ENCODE peak calls at places on chromosome 7, in ten cellular contexts. One of them, this sample, is unnamed.

GRCh38 chr7:44075296-44076075 is 6.8 kb downstream of the POLM start:
- DNase-seq in choroid plexus epithelial cell: no peak
- DNase-seq in brain microvascular endothelial cell: no peak
- DNase-seq in activated effector memory CD4-positive, alpha-beta T cell treated with Interleukin-2 at 50 U/mL for 16 hours: no peak
- DNase-seq in colonic mucosa: no peak
- DNase-seq in astrocyte of the cerebellum: no peak
- DNase-seq in SW480: no peak
- DNase-seq in stimulated activated CD8-positive, alpha-beta memory T cell treated with anti-CD3 and anti-CD28 coated beads, Interleukin-12 subunit alpha, Interleukin-12 subunit beta, amount 100 ng/mL, for 1 hour: no peak
- DNase-seq in NCI-H1417: no peak
- DNase-seq in T-cell: no peak
- DNase-seq in this sample: no peak

GRCh38 chr7:48173983-48174382 is 2.7 kb downstream of the ABCA13 start:
- DNase-seq in choroid plexus epithelial cell: peak
- DNase-seq in brain microvascular endothelial cell: peak
- DNase-seq in activated effector memory CD4-positive, alpha-beta T cell treated with Interleukin-2 at 50 U/mL for 16 hours: no peak
- DNase-seq in colonic mucosa: no peak
- DNase-seq in astrocyte of the cerebellum: no peak
- DNase-seq in SW480: no peak
- DNase-seq in stimulated activated CD8-positive, alpha-beta memory T cell treated with anti-CD3 and anti-CD28 coated beads, Interleukin-12 subunit alpha, Interleukin-12 subunit beta, amount 100 ng/mL, for 1 hour: no peak
- DNase-seq in NCI-H1417: no peak
- DNase-seq in T-cell: no peak
- DNase-seq in this sample: no peak

GRCh38 chr7:1055084-1055450 is 10.7 kb downstream of the GPR146 start:
- DNase-seq in choroid plexus epithelial cell: peak
- DNase-seq in brain microvascular endothelial cell: no peak
- DNase-seq in activated effector memory CD4-positive, alpha-beta T cell treated with Interleukin-2 at 50 U/mL for 16 hours: peak
- DNase-seq in colonic mucosa: peak
- DNase-seq in astrocyte of the cerebellum: no peak
- DNase-seq in SW480: no peak
- DNase-seq in stimulated activated CD8-positive, alpha-beta memory T cell treated with anti-CD3 and anti-CD28 coated beads, Interleukin-12 subunit alpha, Interleukin-12 subunit beta, amount 100 ng/mL, for 1 hour: peak
- DNase-seq in NCI-H1417: peak
- DNase-seq in T-cell: peak
- DNase-seq in this sample: no peak

GRCh38 chr7:70681847-70682350 is 450.0 kb upstream of the GALNT17 start:
- DNase-seq in choroid plexus epithelial cell: no peak
- DNase-seq in brain microvascular endothelial cell: no peak
- DNase-seq in activated effector memory CD4-positive, alpha-beta T cell treated with Interleukin-2 at 50 U/mL for 16 hours: no peak
- DNase-seq in colonic mucosa: no peak
- DNase-seq in astrocyte of the cerebellum: no peak
- DNase-seq in SW480: no peak
- DNase-seq in stimulated activated CD8-positive, alpha-beta memory T cell treated with anti-CD3 and anti-CD28 coated beads, Interleukin-12 subunit alpha, Interleukin-12 subunit beta, amount 100 ng/mL, for 1 hour: no peak
- DNase-seq in NCI-H1417: no peak
- DNase-seq in T-cell: no peak
- DNase-seq in this sample: peak

GRCh38 chr7:27239780-27240731 is 2.5 kb upstream of the EVX1 start:
- DNase-seq in choroid plexus epithelial cell: no peak
- DNase-seq in brain microvascular endothelial cell: no peak
- DNase-seq in activated effector memory CD4-positive, alpha-beta T cell treated with Interleukin-2 at 50 U/mL for 16 hours: no peak
- DNase-seq in colonic mucosa: no peak
- DNase-seq in astrocyte of the cerebellum: no peak
- DNase-seq in SW480: no peak
- DNase-seq in stimulated activated CD8-positive, alpha-beta memory T cell treated with anti-CD3 and anti-CD28 coated beads, Interleukin-12 subunit alpha, Interleukin-12 subunit beta, amount 100 ng/mL, for 1 hour: no peak
- DNase-seq in NCI-H1417: no peak
- DNase-seq in T-cell: no peak
- DNase-seq in this sample: no peak

GRCh38 chr7:48876087-48876486 is 48.3 kb upstream of the CDC14C start:
- DNase-seq in choroid plexus epithelial cell: no peak
- DNase-seq in brain microvascular endothelial cell: no peak
- DNase-seq in activated effector memory CD4-positive, alpha-beta T cell treated with Interleukin-2 at 50 U/mL for 16 hours: no peak
- DNase-seq in colonic mucosa: no peak
- DNase-seq in astrocyte of the cerebellum: no peak
- DNase-seq in SW480: no peak
- DNase-seq in stimulated activated CD8-positive, alpha-beta memory T cell treated with anti-CD3 and anti-CD28 coated beads, Interleukin-12 subunit alpha, Interleukin-12 subunit beta, amount 100 ng/mL, for 1 hour: no peak
- DNase-seq in NCI-H1417: no peak
- DNase-seq in T-cell: no peak
- DNase-seq in this sample: no peak

GRCh38 chr7:18308938-18309337 is 186.6 kb upstream of the HDAC9 start:
- DNase-seq in choroid plexus epithelial cell: no peak
- DNase-seq in brain microvascular endothelial cell: no peak
- DNase-seq in activated effector memory CD4-positive, alpha-beta T cell treated with Interleukin-2 at 50 U/mL for 16 hours: no peak
- DNase-seq in colonic mucosa: no peak
- DNase-seq in astrocyte of the cerebellum: no peak
- DNase-seq in SW480: no peak
- DNase-seq in stimulated activated CD8-positive, alpha-beta memory T cell treated with anti-CD3 and anti-CD28 coated beads, Interleukin-12 subunit alpha, Interleukin-12 subunit beta, amount 100 ng/mL, for 1 hour: no peak
- DNase-seq in NCI-H1417: no peak
- DNase-seq in T-cell: no peak
- DNase-seq in this sample: no peak

GRCh38 chr7:110317699-110318265 is 773.1 kb upstream of the LRRN3 start:
- DNase-seq in choroid plexus epithelial cell: peak
- DNase-seq in brain microvascular endothelial cell: peak
- DNase-seq in activated effector memory CD4-positive, alpha-beta T cell treated with Interleukin-2 at 50 U/mL for 16 hours: no peak
- DNase-seq in colonic mucosa: no peak
- DNase-seq in astrocyte of the cerebellum: peak
- DNase-seq in SW480: peak
- DNase-seq in stimulated activated CD8-positive, alpha-beta memory T cell treated with anti-CD3 and anti-CD28 coated beads, Interleukin-12 subunit alpha, Interleukin-12 subunit beta, amount 100 ng/mL, for 1 hour: no peak
- DNase-seq in NCI-H1417: no peak
- DNase-seq in T-cell: no peak
- DNase-seq in this sample: no peak

GRCh38 chr7:86926732-86927131 is 132.7 kb downstream of the ELAPOR2 start:
- DNase-seq in choroid plexus epithelial cell: peak
- DNase-seq in brain microvascular endothelial cell: peak
- DNase-seq in activated effector memory CD4-positive, alpha-beta T cell treated with Interleukin-2 at 50 U/mL for 16 hours: no peak
- DNase-seq in colonic mucosa: peak
- DNase-seq in astrocyte of the cerebellum: peak
- DNase-seq in SW480: peak
- DNase-seq in stimulated activated CD8-positive, alpha-beta memory T cell treated with anti-CD3 and anti-CD28 coated beads, Interleukin-12 subunit alpha, Interleukin-12 subunit beta, amount 100 ng/mL, for 1 hour: peak
- DNase-seq in NCI-H1417: peak
- DNase-seq in T-cell: no peak
- DNase-seq in this sample: no peak

GRCh38 chr7:146096994-146097393 is 19.6 kb upstream of the CNTNAP2 start:
- DNase-seq in choroid plexus epithelial cell: peak
- DNase-seq in brain microvascular endothelial cell: no peak
- DNase-seq in activated effector memory CD4-positive, alpha-beta T cell treated with Interleukin-2 at 50 U/mL for 16 hours: no peak
- DNase-seq in colonic mucosa: no peak
- DNase-seq in astrocyte of the cerebellum: no peak
- DNase-seq in SW480: peak
- DNase-seq in stimulated activated CD8-positive, alpha-beta memory T cell treated with anti-CD3 and anti-CD28 coated beads, Interleukin-12 subunit alpha, Interleukin-12 subunit beta, amount 100 ng/mL, for 1 hour: no peak
- DNase-seq in NCI-H1417: no peak
- DNase-seq in T-cell: no peak
- DNase-seq in this sample: no peak